ENCODE peak calls at places on chromosome 6, in ten cellular contexts. K, G, E, R, V, Z, X, H, F and T are unnamed samples.

GRCh38 chr6:15249371-15250019 is 3.6 kb downstream of the JARID2 start:
- DNase-seq in K (peak; percentile 36), G (no peak), E (no peak), R (no peak), V (no peak), Z (no peak), X (no peak), H (no peak), F (no peak), T (no peak)

GRCh38 chr6:10425177-10425972 is 10.5 kb upstream of the TFAP2A start:
- DNase-seq in K (no peak), G (no peak), E (no peak), R (no peak), V (no peak), Z (no peak), X (peak; percentile 7), H (no peak), F (no peak), T (no peak)

GRCh38 chr6:166626177-166627038 is 643 bp downstream of the RPS6KA2 start:
- DNase-seq in K (peak; percentile 38), G (no peak), E (no peak), R (no peak), V (peak; percentile 77), Z (no peak), X (peak; percentile 56), H (no peak), F (no peak), T (no peak)

GRCh38 chr6:143159001-143159400 is 98.3 kb downstream of the AIG1 start:
- DNase-seq in K (no peak), G (no peak), E (no peak), R (no peak), V (no peak), Z (no peak), X (no peak), H (no peak), F (no peak), T (no peak)

GRCh38 chr6:147675281-147675680 is 166.8 kb downstream of the SAMD5 start:
- DNase-seq in K (no peak), G (no peak), E (no peak), R (no peak), V (no peak), Z (no peak), X (peak; percentile 43), H (peak; percentile 76), F (no peak), T (no peak)

GRCh38 chr6:142816024-142816423 is 129.0 kb downstream of the HIVEP2 start:
- DNase-seq in K (no peak), G (no peak), E (no peak), R (no peak), V (no peak), Z (no peak), X (no peak), H (no peak), F (no peak), T (no peak)

GRCh38 chr6:54970337-54970736 is 123.8 kb downstream of the FAM83B start:
- DNase-seq in K (no peak), G (no peak), E (no peak), R (peak; percentile 94), V (no peak), Z (no peak), X (no peak), H (no peak), F (no peak), T (no peak)

GRCh38 chr6:48068326-48069191 is 42.4 kb downstream of the PTCHD4 start:
- DNase-seq in K (no peak), G (peak; percentile 72), E (peak; percentile 2), R (no peak), V (peak; percentile 63), Z (no peak), X (no peak), H (no peak), F (no peak), T (no peak)

GRCh38 chr6:117206951-117207687 is 58.2 kb upstream of the VGLL2 start:
- DNase-seq in K (no peak), G (no peak), E (no peak), R (no peak), V (no peak), Z (no peak), X (no peak), H (peak; percentile 16), F (no peak), T (no peak)

GRCh38 chr6:5173862-5174643 is 86.7 kb downstream of the LYRM4 start:
- DNase-seq in K (peak; percentile 35), G (no peak), E (no peak), R (no peak), V (no peak), Z (no peak), X (peak; percentile 15), H (no peak), F (no peak), T (no peak)

GRCh38 chr6:89736887-89737286 is 82.7 kb downstream of the MDN1 start:
- DNase-seq in K (no peak), G (no peak), E (no peak), R (no peak), V (no peak), Z (no peak), X (no peak), H (no peak), F (no peak), T (no peak)

GRCh38 chr6:140921366-140922226 is 1211.1 kb upstream of the GJE1 start:
- DNase-seq in K (peak; percentile 32), G (no peak), E (peak; percentile 9), R (peak; percentile 65), V (no peak), Z (peak; percentile 74), X (peak; percentile 91), H (peak; percentile 78), F (no peak), T (peak; percentile 45)

GRCh38 chr6:27297857-27298730 is 14.0 kb downstream of the POM121L2 start:
- DNase-seq in K (no peak), G (no peak), E (no peak), R (peak; percentile 70), V (no peak), Z (no peak), X (peak; percentile 86), H (no peak), F (no peak), T (no peak)
- H3K4me3 ChIP-seq in K (no peak overlapping the region), G (no peak overlapping the region), E (peak overlapping the region; percentile 58), R (no peak overlapping the region), V (no peak overlapping the region), Z (no peak overlapping the region), X (peak overlapping the region; percentile 30), H (peak overlapping the region; percentile 21), F (no peak overlapping the region), T (peak overlapping the region; percentile 97)

DNA sequence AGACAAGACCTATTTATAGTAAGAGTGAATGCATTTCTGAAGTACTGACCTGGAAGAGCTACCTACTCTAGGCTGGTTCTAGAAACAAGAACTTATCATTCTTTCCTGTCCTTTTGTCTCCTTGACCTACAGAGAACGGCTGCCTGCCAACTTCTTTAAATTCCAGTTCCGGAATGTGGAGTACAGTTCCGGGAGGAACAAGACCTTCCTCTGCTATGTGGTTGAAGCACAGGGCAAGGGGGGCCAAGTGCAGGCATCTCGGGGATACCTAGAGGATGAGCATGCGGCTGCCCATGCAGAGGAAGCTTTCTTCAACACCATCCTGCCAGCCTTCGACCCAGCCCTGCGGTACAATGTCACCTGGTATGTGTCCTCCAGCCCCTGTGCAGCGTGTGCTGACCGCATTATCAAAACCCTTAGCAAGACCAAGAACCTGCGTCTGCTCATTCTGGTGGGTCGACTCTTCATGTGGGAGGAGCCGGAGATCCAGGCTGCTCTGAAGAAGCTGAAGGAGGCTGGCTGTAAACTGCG is 8.3 kb downstream of the APOBEC2 start:
- DNase-seq in K (no peak), G (no peak), E (no peak), R (no peak), V (no peak), Z (no peak), X (no peak), H (no peak), F (no peak), T (no peak)
- H3K4me3 ChIP-seq in K (no peak overlapping the region), G (no peak overlapping the region), E (no peak overlapping the region), R (no peak overlapping the region), V (no peak overlapping the region), Z (no peak overlapping the region), X (no peak overlapping the region), H (no peak overlapping the region), F (peak overlapping the region; percentile 26), T (no peak overlapping the region)

GRCh38 chr6:41659935-41660334 is 21.7 kb downstream of the MDFI start:
- DNase-seq in K (no peak), G (peak; percentile 46), E (no peak), R (no peak), V (no peak), Z (no peak), X (no peak), H (no peak), F (no peak), T (no peak)

GRCh38 chr6:41667195-41667594 is 28.9 kb downstream of the MDFI start:
- DNase-seq in K (no peak), G (no peak), E (no peak), R (no peak), V (no peak), Z (no peak), X (no peak), H (no peak), F (no peak), T (no peak)

GRCh38 chr6:41658551-41659069 is 20.3 kb downstream of the MDFI start:
- DNase-seq in K (no peak), G (peak; percentile 45), E (no peak), R (no peak), V (no peak), Z (no peak), X (no peak), H (no peak), F (no peak), T (no peak)

GRCh38 chr6:41664271-41664670 is 26.0 kb downstream of the MDFI start:
- DNase-seq in K (no peak), G (peak; percentile 39), E (no peak), R (no peak), V (no peak), Z (no peak), X (no peak), H (no peak), F (no peak), T (no peak)

GRCh38 chr6:41663558-41663957 is 25.3 kb downstream of the MDFI start:
- DNase-seq in K (no peak), G (peak; percentile 47), E (no peak), R (no peak), V (no peak), Z (no peak), X (no peak), H (no peak), F (no peak), T (no peak)
- H3K4me3 ChIP-seq in K (no peak overlapping the region), G (no peak overlapping the region), E (no peak overlapping the region), R (no peak overlapping the region), V (no peak overlapping the region), Z (no peak overlapping the region), X (no peak overlapping the region), H (no peak overlapping the region), F (no peak overlapping the region), T (no peak overlapping the region)

DNA sequence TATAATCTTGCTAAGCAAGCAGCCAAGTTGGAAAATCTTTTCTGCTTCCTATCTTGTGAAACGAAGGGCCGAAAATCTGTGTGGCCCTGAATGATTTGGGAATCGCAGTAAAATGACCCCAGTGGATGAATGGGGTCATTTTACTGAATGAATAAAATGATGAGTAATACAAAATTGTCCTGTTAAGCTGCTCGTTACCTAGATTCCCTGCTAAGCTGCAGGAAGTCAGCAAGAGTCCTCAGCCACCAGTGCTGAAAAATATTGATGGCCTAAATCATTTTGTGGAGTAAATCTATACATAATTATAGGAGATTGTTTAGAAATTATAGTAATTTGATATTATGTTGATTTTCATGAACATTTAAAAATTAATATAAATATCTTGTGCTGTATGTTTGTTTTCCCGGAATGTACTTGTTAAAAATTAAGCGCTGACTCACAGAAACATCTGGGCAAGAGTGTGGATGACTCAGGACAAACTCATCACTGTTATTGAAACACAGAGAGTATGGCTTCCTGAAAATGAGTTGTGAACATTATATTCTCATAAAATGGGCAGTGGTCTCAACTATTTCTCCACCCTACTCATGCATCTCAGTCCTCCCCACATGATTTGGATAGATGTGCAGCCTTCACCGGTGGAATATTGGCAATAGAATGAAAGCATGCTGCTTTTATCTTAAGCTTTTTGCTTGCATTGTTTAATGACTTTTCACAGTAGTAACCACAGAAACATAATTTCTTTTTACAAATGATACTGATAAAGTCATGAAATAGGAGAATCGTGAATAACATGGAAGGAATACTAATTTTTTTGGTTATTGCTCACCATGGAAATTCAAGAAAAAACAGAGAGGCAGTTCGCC is 36.2 kb upstream of the RGS17 start:
- DNase-seq in K (no peak), G (no peak), E (peak; percentile 50), R (peak; percentile 82), V (no peak), Z (peak; percentile 83), X (peak; percentile 93), H (peak; percentile 71), F (no peak), T (no peak)
- H3K4me3 ChIP-seq in K (no peak overlapping the region), G (no peak overlapping the region), E (peak overlapping the region; percentile 17), R (peak overlapping the region; percentile 15), V (no peak overlapping the region), Z (peak overlapping the region; percentile 33), X (peak overlapping the region; percentile 4), H (peak overlapping the region; percentile 5), F (no peak overlapping the region), T (peak overlapping the region; percentile 35)